ENCODE peak calls at places on chromosome 11, in ten cellular contexts. X is heart right ventricle; O is A549; F is astrocyte of the spinal cord; S is CD4-positive, alpha-beta T cell; Z is hippocampal formation; B is CD8-positive, alpha-beta memory T cell; T is kidney tubule cell; Y is A172; J is thoracic aorta. I is an unnamed sample.

GRCh38 chr11:69801513-69802335 is 17.5 kb downstream of the FGF3 start:
- DNase-seq in F (no peak), B (peak), O (no peak), Y (peak), Z (no peak), X (no peak), T (peak), J (no peak), S (peak), I (no peak)

GRCh38 chr11:90629251-90629806 is 406.5 kb upstream of the CHORDC1 start:
- DNase-seq in J (no peak), B (no peak), Y (no peak), F (no peak), T (no peak), X (no peak), S (no peak), O (no peak), Z (no peak), I (no peak)

GRCh38 chr11:35412285-35412684 is 7.1 kb downstream of the SLC1A2 start:
- DNase-seq in B (no peak), F (no peak), Z (no peak), T (peak), J (no peak), S (no peak), O (peak), X (no peak), Y (peak), I (no peak)

GRCh38 chr11:130337281-130338089 is 22.8 kb upstream of the ZBTB44 start:
- DNase-seq in Y (no peak), J (no peak), S (no peak), Z (no peak), O (no peak), X (no peak), T (no peak), B (no peak), F (no peak), I (no peak)

GRCh38 chr11:2298131-2298794 is 3.5 kb downstream of the C11orf21 start:
- DNase-seq in B (no peak), O (no peak), J (no peak), S (no peak), X (no peak), F (no peak), Y (no peak), Z (no peak), T (no peak), I (peak)

GRCh38 chr11:131154329-131154728 is 216.1 kb upstream of the NTM start:
- DNase-seq in T (peak), J (no peak), F (no peak), B (no peak), Y (no peak), X (no peak), S (no peak), O (no peak), Z (no peak), I (no peak)

GRCh38 chr11:70788247-70789022 is 390.1 kb downstream of the CTTN start:
- DNase-seq in S (no peak), Z (no peak), Y (peak), B (no peak), O (peak), J (no peak), T (peak), F (peak), X (no peak), I (no peak)

GRCh38 chr11:74255741-74256369 is 55.6 kb downstream of the P4HA3 start:
- DNase-seq in J (no peak), O (peak), T (peak), F (peak), S (peak), Y (peak), X (peak), B (peak), Z (peak), I (peak)

GRCh38 chr11:83717551-83717950 is 431.4 kb upstream of the CCDC90B start:
- DNase-seq in X (no peak), B (no peak), J (no peak), F (no peak), O (no peak), Y (no peak), S (no peak), T (no peak), Z (no peak), I (no peak)

GRCh38 chr11:114166897-114167323 is 107.4 kb downstream of the ZBTB16 start:
- DNase-seq in Y (peak), T (peak), X (no peak), J (no peak), B (peak), O (no peak), F (peak), S (no peak), Z (no peak), I (peak)

GRCh38 chr11:116829525-116830183 is at the start of gene APOC3:
- DNase-seq in X (no peak), Z (no peak), O (no peak), B (no peak), S (no peak), Y (no peak), T (no peak), F (no peak), J (no peak), I (no peak)

GRCh38 chr11:74538680-74539079 is 45.2 kb upstream of the LIPT2 start:
- DNase-seq in O (no peak), J (no peak), F (no peak), Z (no peak), B (no peak), X (no peak), S (no peak), T (no peak), Y (no peak), I (no peak)

GRCh38 chr11:71977743-71978418 is 20.8 kb upstream of the IL18BP start:
- DNase-seq in Y (peak), Z (peak), J (no peak), F (peak), X (peak), B (peak), S (peak), O (peak), T (peak), I (no peak)

GRCh38 chr11:63558459-63559157 is 4.6 kb downstream of the PLAAT2 start:
- DNase-seq in S (no peak), X (no peak), F (no peak), O (no peak), B (no peak), Y (no peak), Z (no peak), J (no peak), T (no peak), I (peak)

GRCh38 chr11:94666792-94667721 is 99.9 kb downstream of the PIWIL4 start:
- DNase-seq in X (no peak), O (no peak), J (no peak), T (no peak), F (no peak), B (no peak), Z (no peak), S (no peak), Y (no peak), I (no peak)

GRCh38 chr11:113623114-113623513 is 83.0 kb downstream of the TMPRSS5 start:
- DNase-seq in O (no peak), Z (no peak), S (no peak), F (no peak), X (no peak), B (no peak), T (no peak), J (no peak), Y (no peak), I (no peak)

GRCh38 chr11:2724653-2725366 is 25.0 kb upstream of the KCNQ1OT1 start:
- DNase-seq in O (no peak), F (no peak), B (no peak), S (no peak), T (no peak), X (no peak), Y (peak), Z (no peak), J (no peak), I (no peak)

GRCh38 chr11:46038529-46038928 is 82.7 kb downstream of the PHF21A start:
- DNase-seq in Y (no peak), S (no peak), F (no peak), B (no peak), X (no peak), J (no peak), Z (no peak), O (no peak), T (no peak), I (no peak)

GRCh38 chr11:102006835-102007566 is 40.2 kb upstream of the CFAP300 start:
- DNase-seq in X (no peak), S (no peak), J (no peak), Y (no peak), O (no peak), B (no peak), Z (no peak), F (no peak), T (no peak), I (no peak)

GRCh38 chr11:72222106-72222891 is 2.3 kb upstream of the INPPL1 start:
- DNase-seq in S (no peak), F (no peak), Z (no peak), T (no peak), Y (no peak), B (no peak), J (no peak), X (no peak), O (no peak), I (peak)

GRCh38 chr11:100964400-100964799 is 165.2 kb downstream of the PGR start:
- DNase-seq in Y (no peak), Z (no peak), T (no peak), S (no peak), F (peak), J (no peak), O (no peak), X (no peak), B (no peak), I (no peak)

GRCh38 chr11:80815752-80816453 is 1375.1 kb upstream of the TENM4 start:
- DNase-seq in X (no peak), J (no peak), T (peak), F (no peak), O (no peak), Y (peak), S (no peak), Z (no peak), B (no peak), I (no peak)

GRCh38 chr11:3121931-3122774 is 43.0 kb downstream of the OSBPL5 start:
- DNase-seq in S (no peak), T (no peak), B (no peak), J (no peak), X (no peak), F (no peak), Z (no peak), O (no peak), Y (no peak), I (peak)

GRCh38 chr11:77158041-77158695 is 30.1 kb downstream of the MYO7A start:
- DNase-seq in Y (no peak), T (no peak), F (no peak), J (no peak), Z (no peak), B (no peak), S (no peak), X (no peak), O (no peak), I (no peak)

GRCh38 chr11:3202759-3203158 is 15.9 kb downstream of the MRGPRG start:
- DNase-seq in F (no peak), T (no peak), Z (no peak), O (no peak), Y (no peak), J (no peak), X (no peak), B (no peak), S (no peak), I (no peak)

GRCh38 chr11:120798854-120799253 is 225.0 kb upstream of the TBCEL start:
- DNase-seq in T (no peak), O (no peak), B (no peak), F (peak), S (no peak), Y (no peak), J (no peak), Z (no peak), X (no peak), I (no peak)

GRCh38 chr11:1532606-1533341 is 39.3 kb downstream of the DUSP8 start:
- DNase-seq in Z (no peak), Y (no peak), F (peak), T (peak), X (no peak), S (no peak), O (no peak), J (no peak), B (no peak), I (no peak)

GRCh38 chr11:77062924-77063323 is 3.8 kb upstream of the CAPN5 start:
- DNase-seq in T (no peak), O (no peak), Z (no peak), X (no peak), S (no peak), B (no peak), Y (no peak), J (no peak), F (no peak), I (no peak)

GRCh38 chr11:27718346-27718852 is 18.1 kb upstream of the BDNF start:
- DNase-seq in S (no peak), X (no peak), O (peak), B (no peak), T (peak), F (peak), Z (peak), Y (peak), J (no peak), I (no peak)

GRCh38 chr11:11821899-11822298 is 19.9 kb upstream of the USP47 start:
- DNase-seq in Y (no peak), J (no peak), Z (no peak), S (no peak), O (no peak), F (no peak), T (peak), X (no peak), B (no peak), I (no peak)

GRCh38 chr11:13462311-13462927 is 603 bp downstream of the BTBD10 start:
- DNase-seq in O (peak), X (peak), S (peak), T (peak), Z (peak), J (peak), B (peak), Y (peak), F (peak), I (peak)

GRCh38 chr11:35014352-35014751 is 97.9 kb downstream of the PDHX start:
- DNase-seq in J (no peak), Y (no peak), S (no peak), T (no peak), F (peak), Z (no peak), O (no peak), B (no peak), X (no peak), I (no peak)

GRCh38 chr11:6259638-6260019 is at the start of gene CCKBR:
- DNase-seq in J (no peak), B (peak), Z (no peak), T (no peak), S (no peak), O (no peak), X (no peak), Y (no peak), F (no peak), I (no peak)

GRCh38 chr11:91998466-91998865 is 226.2 kb upstream of the FAT3 start:
- DNase-seq in B (no peak), Y (no peak), O (no peak), J (no peak), Z (no peak), X (no peak), F (no peak), S (no peak), T (no peak), I (no peak)

GRCh38 chr11:12293486-12293885 is 83.9 kb upstream of the PARVA start:
- DNase-seq in F (no peak), B (no peak), S (no peak), X (no peak), Z (no peak), J (no peak), T (no peak), Y (no peak), O (no peak), I (no peak)

GRCh38 chr11:9132203-9132878 is 40.9 kb upstream of the SCUBE2 start:
- DNase-seq in X (no peak), J (no peak), T (no peak), B (no peak), Y (peak), O (no peak), S (no peak), F (no peak), Z (no peak), I (no peak)

GRCh38 chr11:129998107-129998506 is 4.5 kb downstream of the PRDM10 start:
- DNase-seq in Y (no peak), X (no peak), T (no peak), F (no peak), Z (no peak), O (no peak), B (no peak), S (no peak), J (no peak), I (no peak)

GRCh38 chr11:11621881-11622706 is at the start of gene GALNT18:
- DNase-seq in F (peak), S (peak), B (peak), X (peak), J (peak), Y (peak), Z (peak), O (peak), T (peak), I (peak)

GRCh38 chr11:58742981-58743880 is 11.5 kb upstream of the GLYAT start:
- DNase-seq in J (no peak), B (no peak), F (no peak), Y (no peak), X (no peak), O (no peak), Z (no peak), S (no peak), T (no peak), I (no peak)

I was measured in lower leg skin.